ENCODE peak calls at places on chromosome 18, in four cellular contexts. B is activated CD4-positive, alpha-beta T cell treated with anti-CD3 and anti-CD28 coated beads, Interleukin-2, amount 50 U/mL, for 1 hour; X is adipocyte; N is Right ventricle myocardium superior. M is an unnamed sample.

GRCh38 chr18:55300469-55301195 is 287.4 kb downstream of the TCF4 start:
- DNase-seq in N (no peak), X (peak), B (no peak), M (no peak)

GRCh38 chr18:46054956-46055831 is 16.9 kb downstream of the PSTPIP2 start:
- DNase-seq in X (no peak), B (no peak), N (no peak), M (no peak)

GRCh38 chr18:42412896-42413295 is 457.9 kb downstream of the PIK3C3 start:
- DNase-seq in B (no peak), N (no peak), X (no peak), M (no peak)

GRCh38 chr18:57581301-57581934 is 5.1 kb downstream of the FECH start:
- DNase-seq in B (no peak), X (no peak), N (no peak), M (no peak)

GRCh38 chr18:55290898-55291297 is 297.1 kb downstream of the TCF4 start:
- DNase-seq in N (no peak), X (peak), B (no peak), M (no peak)

GRCh38 chr18:30485078-30485477 is 557.5 kb downstream of the DSC3 start:
- DNase-seq in X (no peak), B (no peak), N (no peak), M (no peak)

GRCh38 chr18:39453882-39454281 is 1888.3 kb upstream of the CELF4 start:
- DNase-seq in X (peak), N (no peak), B (no peak), M (no peak)

GRCh38 chr18:75293591-75293990 is 83.0 kb downstream of the TSHZ1 start:
- DNase-seq in X (no peak), B (no peak), N (no peak), M (no peak)

GRCh38 chr18:72898870-72899840 is 31.4 kb upstream of the NETO1 start:
- DNase-seq in X (no peak), B (no peak), N (no peak), M (no peak)

GRCh38 chr18:32919799-32920198 is 147.0 kb upstream of the KLHL14 start:
- DNase-seq in N (no peak), B (no peak), X (no peak), M (no peak)

GRCh38 chr18:22667616-22668422 is 250.1 kb upstream of the CTAGE1 start:
- DNase-seq in N (no peak), X (peak), B (no peak), M (no peak)

GRCh38 chr18:31773774-31774476 is 13.2 kb upstream of the SLC25A52 start:
- DNase-seq in X (no peak), N (no peak), B (no peak), M (no peak)

GRCh38 chr18:80243204-80243603 is 4.1 kb downstream of the PARD6G start:
- DNase-seq in N (no peak), B (no peak), X (no peak), M (no peak)

GRCh38 chr18:57275111-57275510 is 77.2 kb upstream of the ST8SIA3 start:
- DNase-seq in N (no peak), B (no peak), X (no peak), M (no peak)

GRCh38 chr18:39215920-39216319 is 1650.3 kb upstream of the CELF4 start:
- DNase-seq in B (no peak), X (no peak), N (no peak), M (no peak)

GRCh38 chr18:46289458-46289857 is 185.3 kb downstream of the HAUS1 start:
- DNase-seq in X (no peak), N (no peak), B (no peak), M (no peak)

GRCh38 chr18:7770903-7771302 is 203.8 kb downstream of the PTPRM start:
- DNase-seq in B (no peak), N (no peak), X (no peak), M (no peak)

GRCh38 chr18:21599585-21600525 is 649 bp downstream of the ESCO1 start:
- DNase-seq in B (no peak), X (peak), N (peak), M (peak)

GRCh38 chr18:13235326-13235937 is 16.9 kb downstream of the LDLRAD4 start:
- DNase-seq in X (no peak), N (no peak), B (no peak), M (no peak)

GRCh38 chr18:71327443-71328120 is 1038.7 kb downstream of the SOCS6 start:
- DNase-seq in N (no peak), X (no peak), B (no peak), M (no peak)

GRCh38 chr18:54149078-54149697 is 75.3 kb downstream of the MBD2 start:
- DNase-seq in B (no peak), X (peak), N (no peak), M (no peak)

GRCh38 chr18:35983818-35984217 is 11.3 kb downstream of the RMP24 start:
- DNase-seq in X (peak), B (no peak), N (no peak), M (no peak)

GRCh38 chr18:49225160-49225559 is 235.3 kb downstream of the DYM start:
- DNase-seq in B (no peak), N (no peak), X (peak), M (no peak)

GRCh38 chr18:49168970-49169619 is 218.3 kb upstream of the SMAD7 start:
- DNase-seq in X (no peak), B (peak), N (no peak), M (no peak)

GRCh38 chr18:70149616-70150301 is 55.7 kb downstream of the RTTN start:
- DNase-seq in B (no peak), X (no peak), N (no peak), M (no peak)

GRCh38 chr18:35438480-35439234 is 59.1 kb downstream of the INO80C start:
- DNase-seq in B (no peak), N (no peak), X (no peak), M (no peak)

GRCh38 chr18:48181857-48182430 is 227.2 kb downstream of the ZBTB7C start:
- DNase-seq in X (no peak), N (no peak), B (no peak), M (no peak)

GRCh38 chr18:48455555-48456478 is 46.6 kb upstream of the ZBTB7C start:
- DNase-seq in B (peak), X (peak), N (no peak), M (peak)

GRCh38 chr18:30457156-30457555 is 585.4 kb downstream of the DSC3 start:
- DNase-seq in B (no peak), X (no peak), N (no peak), M (no peak)

GRCh38 chr18:2471523-2471922 is 99.8 kb downstream of the METTL4 start:
- DNase-seq in X (no peak), N (no peak), B (no peak), M (no peak)